ENCODE peak calls at places on chromosomes 2 and 18, in six cellular contexts. One of them, this sample, is unnamed.

GRCh38 chr2:66515743-66516142 is 80.8 kb downstream of the MEIS1 start:
- DNase-seq in IMR-90: peak; percentile 90
- DNase-seq in H1: no peak
- DNase-seq in neuronal stem cell: no peak
- DNase-seq in mesenchymal stem cell: peak; percentile 67
- DNase-seq in H9: no peak
- DNase-seq in this sample: no peak

GRCh38 chr2:32564417-32565035 is 63.3 kb upstream of the TTC27 start:
- DNase-seq in H9: no peak
- DNase-seq in neuronal stem cell: no peak
- DNase-seq in H1: no peak
- DNase-seq in IMR-90: no peak
- DNase-seq in mesenchymal stem cell: no peak
- DNase-seq in this sample: no peak

GRCh38 chr2:109129921-109130725 is 1.1 kb downstream of the SH3RF3 start:
- DNase-seq in mesenchymal stem cell: peak; percentile 47
- DNase-seq in H1: no peak
- DNase-seq in neuronal stem cell: no peak
- DNase-seq in H9: peak; percentile 42
- DNase-seq in IMR-90: peak; percentile 56
- DNase-seq in this sample: no peak

GRCh38 chr18:25727281-25727680 is 363.1 kb downstream of the SS18 start:
- DNase-seq in neuronal stem cell: no peak
- DNase-seq in H1: no peak
- DNase-seq in H9: no peak
- DNase-seq in mesenchymal stem cell: peak; percentile 26
- DNase-seq in IMR-90: peak; percentile 28
- DNase-seq in this sample: no peak

GRCh38 chr2:240840435-240841060 is 20.5 kb upstream of the KIF1A start:
- DNase-seq in mesenchymal stem cell: peak; percentile 79
- DNase-seq in IMR-90: peak; percentile 70
- DNase-seq in neuronal stem cell: peak; percentile 56
- DNase-seq in H9: peak; percentile 83
- DNase-seq in H1: peak; percentile 46
- DNase-seq in this sample: peak; percentile 65

GRCh38 chr2:172101008-172101706 is 1.5 kb downstream of the DLX2 start:
- DNase-seq in IMR-90: no peak
- DNase-seq in mesenchymal stem cell: no peak
- DNase-seq in neuronal stem cell: peak; percentile 21
- DNase-seq in H9: no peak
- DNase-seq in H1: no peak
- DNase-seq in this sample: no peak

GRCh38 chr18:27378396-27379094 is 193.4 kb upstream of the CHST9 start:
- DNase-seq in H1: no peak
- DNase-seq in H9: no peak
- DNase-seq in mesenchymal stem cell: peak; percentile 82
- DNase-seq in IMR-90: no peak
- DNase-seq in neuronal stem cell: no peak
- DNase-seq in this sample: peak; percentile 59

GRCh38 chr2:196453613-196454047 is 185.9 kb upstream of the CCDC150 start:
- DNase-seq in neuronal stem cell: peak; percentile 21
- DNase-seq in mesenchymal stem cell: peak; percentile 36
- DNase-seq in H1: peak; percentile 5
- DNase-seq in H9: peak; percentile 36
- DNase-seq in IMR-90: peak; percentile 63
- DNase-seq in this sample: peak; percentile 19

GRCh38 chr2:2992622-2993021 is 385.0 kb downstream of the EIPR1 start:
- DNase-seq in neuronal stem cell: no peak
- DNase-seq in IMR-90: no peak
- DNase-seq in H9: no peak
- DNase-seq in H1: no peak
- DNase-seq in mesenchymal stem cell: no peak
- DNase-seq in this sample: no peak

GRCh38 chr2:86226069-86226468 is 26.8 kb downstream of the MRPL35 start:
- DNase-seq in H9: no peak
- DNase-seq in neuronal stem cell: no peak
- DNase-seq in IMR-90: no peak
- DNase-seq in mesenchymal stem cell: no peak
- DNase-seq in H1: no peak
- DNase-seq in this sample: no peak

GRCh38 chr2:8546319-8547283 is 135.3 kb upstream of the ID2 start:
- DNase-seq in H9: peak; percentile 20
- DNase-seq in neuronal stem cell: no peak
- DNase-seq in IMR-90: no peak
- DNase-seq in mesenchymal stem cell: no peak
- DNase-seq in H1: no peak
- DNase-seq in this sample: peak; percentile 42

GRCh38 chr2:164538250-164538866 is 82.9 kb downstream of the GRB14 start:
- DNase-seq in neuronal stem cell: peak; percentile 26
- DNase-seq in IMR-90: peak; percentile 29
- DNase-seq in H9: no peak
- DNase-seq in H1: no peak
- DNase-seq in mesenchymal stem cell: peak; percentile 51
- DNase-seq in this sample: peak; percentile 68

GRCh38 chr18:71028285-71028762 is 739.5 kb downstream of the SOCS6 start:
- DNase-seq in H9: peak; percentile 45
- DNase-seq in H1: no peak
- DNase-seq in mesenchymal stem cell: no peak
- DNase-seq in IMR-90: no peak
- DNase-seq in neuronal stem cell: no peak
- DNase-seq in this sample: no peak

GRCh38 chr2:164314148-164314547 is 307.1 kb downstream of the GRB14 start:
- DNase-seq in mesenchymal stem cell: peak; percentile 57
- DNase-seq in H9: no peak
- DNase-seq in H1: no peak
- DNase-seq in neuronal stem cell: no peak
- DNase-seq in IMR-90: no peak
- DNase-seq in this sample: no peak

DNA sequence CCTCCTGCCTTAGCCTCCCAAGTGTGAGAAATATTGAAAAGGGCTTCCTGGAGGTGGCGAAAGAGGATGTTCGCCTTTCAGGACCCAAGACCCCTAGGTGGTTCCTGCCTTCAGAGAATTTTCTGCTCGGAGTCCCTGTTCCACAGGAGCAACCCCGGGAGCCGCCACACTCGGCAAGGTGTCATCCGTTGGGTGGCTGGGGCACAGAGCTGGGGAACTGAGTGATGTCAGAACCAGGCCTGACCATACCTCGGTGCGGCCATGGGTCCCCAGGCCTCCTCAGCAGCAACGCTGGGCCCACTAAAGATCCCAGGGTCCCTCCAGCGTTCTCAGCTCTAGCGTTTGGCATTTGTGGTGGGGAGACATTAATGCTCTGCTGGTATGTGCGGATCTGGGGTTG is 23.7 kb upstream of the TAF1B start:
- DNase-seq in mesenchymal stem cell: no peak
- DNase-seq in IMR-90: no peak
- DNase-seq in H9: no peak
- DNase-seq in H1: no peak
- DNase-seq in neuronal stem cell: no peak
- DNase-seq in this sample: no peak
- H3K14ac ChIP-seq in mesenchymal stem cell: no peak overlapping the region
- H3K14ac ChIP-seq in IMR-90: no peak overlapping the region
- H3K14ac ChIP-seq in H9: no peak overlapping the region
- H3K14ac ChIP-seq in H1: no peak overlapping the region
- H3K14ac ChIP-seq in neuronal stem cell: no peak overlapping the region
- H3K14ac ChIP-seq in this sample: peak overlapping the region; percentile 62

GRCh38 chr2:151987484-151987883 is 111.4 kb downstream of the CACNB4 start:
- DNase-seq in H1: no peak
- DNase-seq in neuronal stem cell: no peak
- DNase-seq in IMR-90: no peak
- DNase-seq in H9: no peak
- DNase-seq in mesenchymal stem cell: no peak
- DNase-seq in this sample: no peak

GRCh38 chr2:151992582-151992981 is 106.3 kb downstream of the CACNB4 start:
- DNase-seq in H9: no peak
- DNase-seq in neuronal stem cell: no peak
- DNase-seq in H1: no peak
- DNase-seq in mesenchymal stem cell: no peak
- DNase-seq in IMR-90: no peak
- DNase-seq in this sample: no peak

GRCh38 chr2:151984424-151984823 is 114.4 kb downstream of the CACNB4 start:
- DNase-seq in IMR-90: no peak
- DNase-seq in H1: no peak
- DNase-seq in neuronal stem cell: no peak
- DNase-seq in mesenchymal stem cell: peak; percentile 7
- DNase-seq in H9: no peak
- DNase-seq in this sample: no peak

GRCh38 chr2:151991010-151991409 is 107.8 kb downstream of the CACNB4 start:
- DNase-seq in H1: no peak
- DNase-seq in mesenchymal stem cell: no peak
- DNase-seq in neuronal stem cell: no peak
- DNase-seq in H9: no peak
- DNase-seq in IMR-90: no peak
- DNase-seq in this sample: no peak

GRCh38 chr2:151989378-151989777 is 109.5 kb downstream of the CACNB4 start:
- DNase-seq in H9: no peak
- DNase-seq in mesenchymal stem cell: no peak
- DNase-seq in H1: no peak
- DNase-seq in neuronal stem cell: no peak
- DNase-seq in IMR-90: no peak
- DNase-seq in this sample: peak; percentile 26
- H3K14ac ChIP-seq in H9: no peak overlapping the region
- H3K14ac ChIP-seq in mesenchymal stem cell: no peak overlapping the region
- H3K14ac ChIP-seq in H1: no peak overlapping the region
- H3K14ac ChIP-seq in neuronal stem cell: no peak overlapping the region
- H3K14ac ChIP-seq in IMR-90: no peak overlapping the region
- H3K14ac ChIP-seq in this sample: no peak overlapping the region

GRCh38 chr2:20645301-20645701 is 5.6 kb downstream of the HS1BP3 start:
- DNase-seq in IMR-90: no peak
- DNase-seq in mesenchymal stem cell: no peak
- DNase-seq in H9: no peak
- DNase-seq in H1: no peak
- DNase-seq in neuronal stem cell: no peak
- DNase-seq in this sample: no peak

GRCh38 chr2:20641123-20641985 is 9.5 kb downstream of the HS1BP3 start:
- DNase-seq in IMR-90: peak; percentile 77
- DNase-seq in mesenchymal stem cell: peak; percentile 77
- DNase-seq in H1: no peak
- DNase-seq in H9: no peak
- DNase-seq in neuronal stem cell: no peak
- DNase-seq in this sample: no peak

GRCh38 chr2:20643826-20644225 is 7.1 kb downstream of the HS1BP3 start:
- DNase-seq in neuronal stem cell: no peak
- DNase-seq in mesenchymal stem cell: no peak
- DNase-seq in H1: no peak
- DNase-seq in IMR-90: no peak
- DNase-seq in H9: no peak
- DNase-seq in this sample: no peak

GRCh38 chr2:20642026-20642971 is 8.6 kb downstream of the HS1BP3 start:
- DNase-seq in H9: peak; percentile 84
- DNase-seq in IMR-90: peak; percentile 57
- DNase-seq in neuronal stem cell: no peak
- DNase-seq in H1: peak; percentile 50
- DNase-seq in mesenchymal stem cell: peak; percentile 72
- DNase-seq in this sample: peak; percentile 79

DNA sequence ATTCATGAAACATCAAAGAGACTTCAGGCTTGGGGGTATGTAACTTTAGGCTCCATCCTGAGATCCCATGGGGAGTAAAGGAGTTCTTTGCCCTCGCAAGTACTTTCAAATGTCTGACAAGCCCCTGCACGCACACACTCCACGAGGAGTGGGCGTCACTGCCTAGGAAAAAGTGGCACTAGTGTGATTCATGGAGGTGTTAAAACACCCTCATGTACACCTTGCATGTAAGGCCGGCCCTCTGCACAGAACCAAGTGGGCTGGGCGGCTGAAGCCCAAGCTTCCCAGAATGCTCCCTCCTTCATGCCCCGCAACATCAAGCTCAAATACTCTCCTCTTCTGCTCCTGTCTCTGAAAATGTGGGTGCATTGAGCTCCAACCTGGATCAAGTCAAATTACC is 7.8 kb downstream of the HS1BP3 start:
- DNase-seq in IMR-90: no peak
- DNase-seq in neuronal stem cell: no peak
- DNase-seq in mesenchymal stem cell: no peak
- DNase-seq in H9: no peak
- DNase-seq in H1: no peak
- DNase-seq in this sample: no peak
- H3K14ac ChIP-seq in IMR-90: no peak overlapping the region
- H3K14ac ChIP-seq in neuronal stem cell: no peak overlapping the region
- H3K14ac ChIP-seq in mesenchymal stem cell: no peak overlapping the region
- H3K14ac ChIP-seq in H9: no peak overlapping the region
- H3K14ac ChIP-seq in H1: no peak overlapping the region
- H3K14ac ChIP-seq in this sample: no peak overlapping the region

GRCh38 chr2:83879127-83879526 is 580.0 kb downstream of the SUCLG1 start:
- DNase-seq in neuronal stem cell: no peak
- DNase-seq in H9: no peak
- DNase-seq in IMR-90: no peak
- DNase-seq in mesenchymal stem cell: no peak
- DNase-seq in H1: no peak
- DNase-seq in this sample: no peak

GRCh38 chr2:83873110-83873509 is 586.0 kb downstream of the SUCLG1 start:
- DNase-seq in H9: no peak
- DNase-seq in IMR-90: no peak
- DNase-seq in H1: no peak
- DNase-seq in neuronal stem cell: no peak
- DNase-seq in mesenchymal stem cell: no peak
- DNase-seq in this sample: no peak

GRCh38 chr2:83874712-83875430 is 584.2 kb downstream of the SUCLG1 start:
- DNase-seq in IMR-90: no peak
- DNase-seq in neuronal stem cell: no peak
- DNase-seq in mesenchymal stem cell: no peak
- DNase-seq in H9: no peak
- DNase-seq in H1: peak; percentile 15
- DNase-seq in this sample: no peak

GRCh38 chr2:83874066-83874465 is 585.0 kb downstream of the SUCLG1 start:
- DNase-seq in H1: no peak
- DNase-seq in neuronal stem cell: no peak
- DNase-seq in mesenchymal stem cell: no peak
- DNase-seq in H9: no peak
- DNase-seq in IMR-90: no peak
- DNase-seq in this sample: no peak
- H3K14ac ChIP-seq in H1: no peak overlapping the region
- H3K14ac ChIP-seq in neuronal stem cell: no peak overlapping the region
- H3K14ac ChIP-seq in mesenchymal stem cell: no peak overlapping the region
- H3K14ac ChIP-seq in H9: no peak overlapping the region
- H3K14ac ChIP-seq in IMR-90: no peak overlapping the region
- H3K14ac ChIP-seq in this sample: no peak overlapping the region

GRCh38 chr2:75622500-75622899 is 24.1 kb upstream of the MRPL19 start:
- DNase-seq in H1: no peak
- DNase-seq in mesenchymal stem cell: no peak
- DNase-seq in H9: no peak
- DNase-seq in neuronal stem cell: no peak
- DNase-seq in IMR-90: no peak
- DNase-seq in this sample: no peak
- H3K14ac ChIP-seq in H1: no peak overlapping the region
- H3K14ac ChIP-seq in mesenchymal stem cell: no peak overlapping the region
- H3K14ac ChIP-seq in H9: no peak overlapping the region
- H3K14ac ChIP-seq in neuronal stem cell: no peak overlapping the region
- H3K14ac ChIP-seq in IMR-90: no peak overlapping the region
- H3K14ac ChIP-seq in this sample: no peak overlapping the region

GRCh38 chr2:213229814-213230213 is 54.5 kb upstream of the SPAG16 start:
- DNase-seq in IMR-90: peak; percentile 54
- DNase-seq in H1: no peak
- DNase-seq in neuronal stem cell: no peak
- DNase-seq in H9: no peak
- DNase-seq in mesenchymal stem cell: peak; percentile 52
- DNase-seq in this sample: no peak
- H3K14ac ChIP-seq in IMR-90: no peak overlapping the region
- H3K14ac ChIP-seq in H1: no peak overlapping the region
- H3K14ac ChIP-seq in neuronal stem cell: no peak overlapping the region
- H3K14ac ChIP-seq in H9: no peak overlapping the region
- H3K14ac ChIP-seq in mesenchymal stem cell: no peak overlapping the region
- H3K14ac ChIP-seq in this sample: no peak overlapping the region

GRCh38 chr2:213221962-213222361 is 62.3 kb upstream of the SPAG16 start:
- DNase-seq in IMR-90: no peak
- DNase-seq in H9: no peak
- DNase-seq in mesenchymal stem cell: no peak
- DNase-seq in neuronal stem cell: no peak
- DNase-seq in H1: no peak
- DNase-seq in this sample: no peak
- H3K14ac ChIP-seq in IMR-90: no peak overlapping the region
- H3K14ac ChIP-seq in H9: no peak overlapping the region
- H3K14ac ChIP-seq in mesenchymal stem cell: no peak overlapping the region
- H3K14ac ChIP-seq in neuronal stem cell: no peak overlapping the region
- H3K14ac ChIP-seq in H1: no peak overlapping the region
- H3K14ac ChIP-seq in this sample: no peak overlapping the region